ENCODE peak calls at places on chromosomes 5 and 9, in four cellular contexts. One of them, this sample, is unnamed.
A peak's percentile ranks its signal among the peaks of the same experiment; 100 is the strongest.

GRCh38 chr9:101527066-101527465 is 6.6 kb upstream of the RNF20 start:
- DNase-seq in NCI-H774: no peak
- DNase-seq in stimulated activated CD4-positive, alpha-beta T cell treated with anti-CD3 and anti-CD28 coated beads, TNF-alpha, amount 100 ng/mL, for 1 hour: no peak
- DNase-seq in AG08395: no peak
- DNase-seq in this sample: no peak

GRCh38 chr5:6649186-6649585 is 15.9 kb downstream of the SRD5A1 start:
- DNase-seq in AG08395: no peak
- DNase-seq in stimulated activated CD4-positive, alpha-beta T cell treated with anti-CD3 and anti-CD28 coated beads, TNF-alpha, amount 100 ng/mL, for 1 hour: no peak
- DNase-seq in NCI-H774: no peak
- DNase-seq in this sample: no peak

GRCh38 chr5:103800728-103801127 is 238.1 kb upstream of the NUDT12 start:
- DNase-seq in NCI-H774: no peak
- DNase-seq in AG08395: no peak
- DNase-seq in stimulated activated CD4-positive, alpha-beta T cell treated with anti-CD3 and anti-CD28 coated beads, TNF-alpha, amount 100 ng/mL, for 1 hour: no peak
- DNase-seq in this sample: no peak

GRCh38 chr9:107141967-107142366 is 141.1 kb upstream of the RAD23B start:
- DNase-seq in NCI-H774: no peak
- DNase-seq in AG08395: no peak
- DNase-seq in stimulated activated CD4-positive, alpha-beta T cell treated with anti-CD3 and anti-CD28 coated beads, TNF-alpha, amount 100 ng/mL, for 1 hour: no peak
- DNase-seq in this sample: no peak

GRCh38 chr5:178895615-178896571 is at the start of gene ZFP2:
- DNase-seq in stimulated activated CD4-positive, alpha-beta T cell treated with anti-CD3 and anti-CD28 coated beads, TNF-alpha, amount 100 ng/mL, for 1 hour: peak; percentile 9
- DNase-seq in AG08395: peak; percentile 64
- DNase-seq in NCI-H774: peak; percentile 54
- DNase-seq in this sample: peak; percentile 12

GRCh38 chr5:132260051-132260450 is 2.6 kb downstream of the PDLIM4 start:
- DNase-seq in AG08395: no peak
- DNase-seq in NCI-H774: no peak
- DNase-seq in stimulated activated CD4-positive, alpha-beta T cell treated with anti-CD3 and anti-CD28 coated beads, TNF-alpha, amount 100 ng/mL, for 1 hour: no peak
- DNase-seq in this sample: no peak

GRCh38 chr5:149224282-149224681 is 47.4 kb upstream of the AFAP1L1 start:
- DNase-seq in stimulated activated CD4-positive, alpha-beta T cell treated with anti-CD3 and anti-CD28 coated beads, TNF-alpha, amount 100 ng/mL, for 1 hour: no peak
- DNase-seq in AG08395: no peak
- DNase-seq in NCI-H774: no peak
- DNase-seq in this sample: no peak

GRCh38 chr9:93893194-93893593 is 62.0 kb downstream of the BARX1 start:
- DNase-seq in AG08395: no peak
- DNase-seq in NCI-H774: no peak
- DNase-seq in stimulated activated CD4-positive, alpha-beta T cell treated with anti-CD3 and anti-CD28 coated beads, TNF-alpha, amount 100 ng/mL, for 1 hour: no peak
- DNase-seq in this sample: no peak

GRCh38 chr5:160649304-160649703 is 202.7 kb downstream of the ATP10B start:
- DNase-seq in stimulated activated CD4-positive, alpha-beta T cell treated with anti-CD3 and anti-CD28 coated beads, TNF-alpha, amount 100 ng/mL, for 1 hour: no peak
- DNase-seq in NCI-H774: no peak
- DNase-seq in AG08395: no peak
- DNase-seq in this sample: no peak

GRCh38 chr5:32275421-32275765 is 37.3 kb downstream of the MTMR12 start:
- DNase-seq in NCI-H774: no peak
- DNase-seq in stimulated activated CD4-positive, alpha-beta T cell treated with anti-CD3 and anti-CD28 coated beads, TNF-alpha, amount 100 ng/mL, for 1 hour: no peak
- DNase-seq in AG08395: no peak
- DNase-seq in this sample: no peak

GRCh38 chr9:136746621-136747020 is 1.7 kb downstream of the LCN6 start:
- DNase-seq in stimulated activated CD4-positive, alpha-beta T cell treated with anti-CD3 and anti-CD28 coated beads, TNF-alpha, amount 100 ng/mL, for 1 hour: no peak
- DNase-seq in NCI-H774: no peak
- DNase-seq in AG08395: no peak
- DNase-seq in this sample: no peak

GRCh38 chr9:128190516-128191405 is 611 bp downstream of the CIZ1 start:
- DNase-seq in AG08395: no peak
- DNase-seq in NCI-H774: no peak
- DNase-seq in stimulated activated CD4-positive, alpha-beta T cell treated with anti-CD3 and anti-CD28 coated beads, TNF-alpha, amount 100 ng/mL, for 1 hour: no peak
- DNase-seq in this sample: no peak

GRCh38 chr9:72675586-72675985 is 154.2 kb downstream of the TMC1 start:
- DNase-seq in NCI-H774: no peak
- DNase-seq in stimulated activated CD4-positive, alpha-beta T cell treated with anti-CD3 and anti-CD28 coated beads, TNF-alpha, amount 100 ng/mL, for 1 hour: no peak
- DNase-seq in AG08395: peak; percentile 48
- DNase-seq in this sample: no peak

GRCh38 chr5:73899055-73899454 is 273.1 kb downstream of the ARHGEF28 start:
- DNase-seq in AG08395: no peak
- DNase-seq in NCI-H774: no peak
- DNase-seq in stimulated activated CD4-positive, alpha-beta T cell treated with anti-CD3 and anti-CD28 coated beads, TNF-alpha, amount 100 ng/mL, for 1 hour: no peak
- DNase-seq in this sample: no peak

GRCh38 chr5:170552486-170553122 is 48.8 kb downstream of the KCNIP1 start:
- DNase-seq in NCI-H774: no peak
- DNase-seq in stimulated activated CD4-positive, alpha-beta T cell treated with anti-CD3 and anti-CD28 coated beads, TNF-alpha, amount 100 ng/mL, for 1 hour: no peak
- DNase-seq in AG08395: peak; percentile 65
- DNase-seq in this sample: no peak

GRCh38 chr5:73160239-73160671 is 12.7 kb upstream of the TMEM174 start:
- DNase-seq in stimulated activated CD4-positive, alpha-beta T cell treated with anti-CD3 and anti-CD28 coated beads, TNF-alpha, amount 100 ng/mL, for 1 hour: peak; percentile 10
- DNase-seq in NCI-H774: no peak
- DNase-seq in AG08395: no peak
- DNase-seq in this sample: no peak

GRCh38 chr5:92519717-92520632 is 1061.0 kb downstream of the NR2F1-AS1 start:
- DNase-seq in stimulated activated CD4-positive, alpha-beta T cell treated with anti-CD3 and anti-CD28 coated beads, TNF-alpha, amount 100 ng/mL, for 1 hour: no peak
- DNase-seq in AG08395: no peak
- DNase-seq in NCI-H774: peak; percentile 89
- DNase-seq in this sample: no peak

GRCh38 chr5:172076783-172077244 is 70.4 kb upstream of the FBXW11 start:
- DNase-seq in NCI-H774: no peak
- DNase-seq in stimulated activated CD4-positive, alpha-beta T cell treated with anti-CD3 and anti-CD28 coated beads, TNF-alpha, amount 100 ng/mL, for 1 hour: no peak
- DNase-seq in AG08395: peak; percentile 66
- DNase-seq in this sample: no peak

GRCh38 chr9:135126480-135127187 is 39.2 kb downstream of the OLFM1 start:
- DNase-seq in AG08395: peak; percentile 72
- DNase-seq in stimulated activated CD4-positive, alpha-beta T cell treated with anti-CD3 and anti-CD28 coated beads, TNF-alpha, amount 100 ng/mL, for 1 hour: no peak
- DNase-seq in NCI-H774: no peak
- DNase-seq in this sample: peak; percentile 12

GRCh38 chr9:1034271-1034670 is 15.9 kb upstream of the DMRT2 start:
- DNase-seq in AG08395: no peak
- DNase-seq in stimulated activated CD4-positive, alpha-beta T cell treated with anti-CD3 and anti-CD28 coated beads, TNF-alpha, amount 100 ng/mL, for 1 hour: no peak
- DNase-seq in NCI-H774: no peak
- DNase-seq in this sample: no peak

GRCh38 chr5:147845618-147846017 is 14.1 kb upstream of the SPINK1 start:
- DNase-seq in AG08395: no peak
- DNase-seq in NCI-H774: no peak
- DNase-seq in stimulated activated CD4-positive, alpha-beta T cell treated with anti-CD3 and anti-CD28 coated beads, TNF-alpha, amount 100 ng/mL, for 1 hour: no peak
- DNase-seq in this sample: no peak

GRCh38 chr5:84688566-84688965 is 303.9 kb upstream of the EDIL3 start:
- DNase-seq in stimulated activated CD4-positive, alpha-beta T cell treated with anti-CD3 and anti-CD28 coated beads, TNF-alpha, amount 100 ng/mL, for 1 hour: no peak
- DNase-seq in AG08395: peak; percentile 26
- DNase-seq in NCI-H774: no peak
- DNase-seq in this sample: no peak

GRCh38 chr9:91162311-91162710 is 199.4 kb downstream of the AUH start:
- DNase-seq in AG08395: no peak
- DNase-seq in stimulated activated CD4-positive, alpha-beta T cell treated with anti-CD3 and anti-CD28 coated beads, TNF-alpha, amount 100 ng/mL, for 1 hour: no peak
- DNase-seq in NCI-H774: no peak
- DNase-seq in this sample: peak; percentile 17

GRCh38 chr9:86324308-86324707 is 29.9 kb downstream of the TUT7 start:
- DNase-seq in NCI-H774: no peak
- DNase-seq in AG08395: peak; percentile 54
- DNase-seq in stimulated activated CD4-positive, alpha-beta T cell treated with anti-CD3 and anti-CD28 coated beads, TNF-alpha, amount 100 ng/mL, for 1 hour: no peak
- DNase-seq in this sample: no peak

GRCh38 chr5:65480306-65480865 is 1.3 kb downstream of the ADAMTS6 start:
- DNase-seq in stimulated activated CD4-positive, alpha-beta T cell treated with anti-CD3 and anti-CD28 coated beads, TNF-alpha, amount 100 ng/mL, for 1 hour: no peak
- DNase-seq in AG08395: peak; percentile 24
- DNase-seq in NCI-H774: peak; percentile 46
- DNase-seq in this sample: peak; percentile 91

GRCh38 chr5:62690421-62690820 is 111.8 kb downstream of the LRRC70 start:
- DNase-seq in AG08395: no peak
- DNase-seq in NCI-H774: no peak
- DNase-seq in stimulated activated CD4-positive, alpha-beta T cell treated with anti-CD3 and anti-CD28 coated beads, TNF-alpha, amount 100 ng/mL, for 1 hour: no peak
- DNase-seq in this sample: no peak

GRCh38 chr5:6712136-6712581 is 1.1 kb upstream of the TENT4A start:
- DNase-seq in NCI-H774: peak; percentile 29
- DNase-seq in stimulated activated CD4-positive, alpha-beta T cell treated with anti-CD3 and anti-CD28 coated beads, TNF-alpha, amount 100 ng/mL, for 1 hour: peak; percentile 29
- DNase-seq in AG08395: peak; percentile 36
- DNase-seq in this sample: no peak

GRCh38 chr9:135507104-135508035 is 6.9 kb downstream of the MRPS2 start:
- DNase-seq in stimulated activated CD4-positive, alpha-beta T cell treated with anti-CD3 and anti-CD28 coated beads, TNF-alpha, amount 100 ng/mL, for 1 hour: no peak
- DNase-seq in AG08395: no peak
- DNase-seq in NCI-H774: no peak
- DNase-seq in this sample: no peak

GRCh38 chr5:139638090-139638735 is 9.9 kb upstream of the CXXC5 start:
- DNase-seq in stimulated activated CD4-positive, alpha-beta T cell treated with anti-CD3 and anti-CD28 coated beads, TNF-alpha, amount 100 ng/mL, for 1 hour: no peak
- DNase-seq in NCI-H774: peak; percentile 41
- DNase-seq in AG08395: peak; percentile 90
- DNase-seq in this sample: peak; percentile 49

GRCh38 chr9:113516840-113517577 is 53.5 kb downstream of the RGS3 start:
- DNase-seq in stimulated activated CD4-positive, alpha-beta T cell treated with anti-CD3 and anti-CD28 coated beads, TNF-alpha, amount 100 ng/mL, for 1 hour: peak; percentile 37
- DNase-seq in NCI-H774: no peak
- DNase-seq in AG08395: no peak
- DNase-seq in this sample: no peak

GRCh38 chr9:128055222-128056040 is 11.7 kb downstream of the NAIF1 start:
- DNase-seq in NCI-H774: no peak
- DNase-seq in stimulated activated CD4-positive, alpha-beta T cell treated with anti-CD3 and anti-CD28 coated beads, TNF-alpha, amount 100 ng/mL, for 1 hour: no peak
- DNase-seq in AG08395: no peak
- DNase-seq in this sample: no peak

GRCh38 chr5:142865631-142866030 is 95.5 kb downstream of the ARHGAP26 start:
- DNase-seq in stimulated activated CD4-positive, alpha-beta T cell treated with anti-CD3 and anti-CD28 coated beads, TNF-alpha, amount 100 ng/mL, for 1 hour: no peak
- DNase-seq in NCI-H774: no peak
- DNase-seq in AG08395: no peak
- DNase-seq in this sample: no peak

GRCh38 chr5:88727705-88728313 is 155.2 kb downstream of the MEF2C start:
- DNase-seq in stimulated activated CD4-positive, alpha-beta T cell treated with anti-CD3 and anti-CD28 coated beads, TNF-alpha, amount 100 ng/mL, for 1 hour: no peak
- DNase-seq in AG08395: no peak
- DNase-seq in NCI-H774: peak; percentile 31
- DNase-seq in this sample: peak; percentile 32

GRCh38 chr9:30943446-30944232 is 1440.8 kb upstream of the ACO1 start:
- DNase-seq in NCI-H774: no peak
- DNase-seq in stimulated activated CD4-positive, alpha-beta T cell treated with anti-CD3 and anti-CD28 coated beads, TNF-alpha, amount 100 ng/mL, for 1 hour: no peak
- DNase-seq in AG08395: no peak
- DNase-seq in this sample: no peak

GRCh38 chr9:80797841-80798688 is 891.3 kb downstream of the TLE1 start:
- DNase-seq in AG08395: peak; percentile 10
- DNase-seq in stimulated activated CD4-positive, alpha-beta T cell treated with anti-CD3 and anti-CD28 coated beads, TNF-alpha, amount 100 ng/mL, for 1 hour: no peak
- DNase-seq in NCI-H774: no peak
- DNase-seq in this sample: no peak

GRCh38 chr9:130880599-130881220 is 15.9 kb downstream of the QRFP start:
- DNase-seq in stimulated activated CD4-positive, alpha-beta T cell treated with anti-CD3 and anti-CD28 coated beads, TNF-alpha, amount 100 ng/mL, for 1 hour: no peak
- DNase-seq in NCI-H774: no peak
- DNase-seq in AG08395: no peak
- DNase-seq in this sample: no peak

GRCh38 chr5:75277463-75277862 is 40.8 kb upstream of the ANKRD31 start:
- DNase-seq in NCI-H774: peak; percentile 82
- DNase-seq in stimulated activated CD4-positive, alpha-beta T cell treated with anti-CD3 and anti-CD28 coated beads, TNF-alpha, amount 100 ng/mL, for 1 hour: no peak
- DNase-seq in AG08395: no peak
- DNase-seq in this sample: no peak

GRCh38 chr9:28810375-28811075 is 1237.2 kb upstream of the C9orf72 start:
- DNase-seq in stimulated activated CD4-positive, alpha-beta T cell treated with anti-CD3 and anti-CD28 coated beads, TNF-alpha, amount 100 ng/mL, for 1 hour: no peak
- DNase-seq in AG08395: no peak
- DNase-seq in NCI-H774: no peak
- DNase-seq in this sample: no peak

GRCh38 chr5:180466316-180466715 is 27.9 kb upstream of the CNOT6 start:
- DNase-seq in AG08395: no peak
- DNase-seq in stimulated activated CD4-positive, alpha-beta T cell treated with anti-CD3 and anti-CD28 coated beads, TNF-alpha, amount 100 ng/mL, for 1 hour: no peak
- DNase-seq in NCI-H774: no peak
- DNase-seq in this sample: no peak

This sample was measured in dermis microvascular lymphatic vessel endothelial cell.